ENCODE peak calls at places on chromosomes 5 and 9, in seven cellular contexts. One of them, this sample, is unnamed.

GRCh38 chr9:135683401-135684034 is 15.8 kb downstream of the SOHLH1 start:
- DNase-seq in SK-N-SH: no peak
- DNase-seq in GM12878: no peak
- DNase-seq in HCT116: no peak
- DNase-seq in K562: no peak
- DNase-seq in HepG2: no peak
- DNase-seq in H1: no peak
- DNase-seq in this sample: no peak

GRCh38 chr5:118518720-118519119 is 469.6 kb downstream of the DTWD2 start:
- DNase-seq in HCT116: no peak
- DNase-seq in H1: no peak
- DNase-seq in GM12878: no peak
- DNase-seq in HepG2: no peak
- DNase-seq in K562: no peak
- DNase-seq in SK-N-SH: no peak
- DNase-seq in this sample: no peak

GRCh38 chr5:125865166-125865815 is 557.9 kb upstream of the GRAMD2B start:
- DNase-seq in GM12878: no peak
- DNase-seq in HepG2: no peak
- DNase-seq in K562: no peak
- DNase-seq in H1: no peak
- DNase-seq in HCT116: no peak
- DNase-seq in SK-N-SH: no peak
- DNase-seq in this sample: no peak

GRCh38 chr5:151048526-151048925 is 28.1 kb downstream of the GPX3 start:
- DNase-seq in GM12878: no peak
- DNase-seq in H1: no peak
- DNase-seq in K562: no peak
- DNase-seq in HepG2: no peak
- DNase-seq in SK-N-SH: no peak
- DNase-seq in HCT116: no peak
- DNase-seq in this sample: no peak

GRCh38 chr5:130605200-130605599 is 559.9 kb downstream of the HINT1 start:
- DNase-seq in HepG2: no peak
- DNase-seq in K562: no peak
- DNase-seq in HCT116: peak
- DNase-seq in H1: no peak
- DNase-seq in SK-N-SH: no peak
- DNase-seq in GM12878: no peak
- DNase-seq in this sample: peak

GRCh38 chr5:134189031-134189430 is 12.3 kb upstream of the SKP1 start:
- DNase-seq in SK-N-SH: no peak
- DNase-seq in H1: no peak
- DNase-seq in K562: no peak
- DNase-seq in HCT116: no peak
- DNase-seq in GM12878: no peak
- DNase-seq in HepG2: no peak
- DNase-seq in this sample: no peak

GRCh38 chr9:130539473-130540223 is 39.7 kb upstream of the FUBP3 start:
- DNase-seq in SK-N-SH: no peak
- DNase-seq in K562: no peak
- DNase-seq in HCT116: peak
- DNase-seq in GM12878: no peak
- DNase-seq in H1: no peak
- DNase-seq in HepG2: no peak
- DNase-seq in this sample: no peak

GRCh38 chr9:88342246-88342645 is 46.0 kb upstream of the SPIN1 start:
- DNase-seq in HCT116: no peak
- DNase-seq in K562: no peak
- DNase-seq in H1: no peak
- DNase-seq in HepG2: no peak
- DNase-seq in GM12878: no peak
- DNase-seq in SK-N-SH: no peak
- DNase-seq in this sample: no peak

GRCh38 chr5:60287174-60287771 is 393.7 kb upstream of the PDE4D start:
- DNase-seq in HCT116: peak
- DNase-seq in SK-N-SH: peak
- DNase-seq in K562: peak
- DNase-seq in GM12878: no peak
- DNase-seq in HepG2: peak
- DNase-seq in H1: peak
- DNase-seq in this sample: no peak

GRCh38 chr9:77547113-77547731 is 100.9 kb downstream of the GNA14 start:
- DNase-seq in H1: no peak
- DNase-seq in K562: no peak
- DNase-seq in HepG2: no peak
- DNase-seq in GM12878: no peak
- DNase-seq in HCT116: no peak
- DNase-seq in SK-N-SH: peak
- DNase-seq in this sample: no peak

GRCh38 chr9:70093944-70094343 is 50.3 kb downstream of the MAMDC2 start:
- DNase-seq in H1: no peak
- DNase-seq in HCT116: no peak
- DNase-seq in HepG2: no peak
- DNase-seq in GM12878: no peak
- DNase-seq in SK-N-SH: no peak
- DNase-seq in K562: no peak
- DNase-seq in this sample: no peak

GRCh38 chr5:13865317-13865716 is 79.2 kb downstream of the DNAH5 start:
- DNase-seq in HCT116: no peak
- DNase-seq in GM12878: no peak
- DNase-seq in K562: no peak
- DNase-seq in H1: no peak
- DNase-seq in HepG2: no peak
- DNase-seq in SK-N-SH: no peak
- DNase-seq in this sample: no peak

GRCh38 chr5:171149772-171150171 is 159.3 kb upstream of the TLX3 start:
- DNase-seq in K562: no peak
- DNase-seq in GM12878: no peak
- DNase-seq in SK-N-SH: no peak
- DNase-seq in H1: no peak
- DNase-seq in HCT116: no peak
- DNase-seq in HepG2: no peak
- DNase-seq in this sample: no peak

GRCh38 chr9:6272229-6272597 is 56.0 kb upstream of the TPD52L3 start:
- DNase-seq in GM12878: no peak
- DNase-seq in H1: no peak
- DNase-seq in SK-N-SH: no peak
- DNase-seq in HCT116: no peak
- DNase-seq in HepG2: peak
- DNase-seq in K562: no peak
- DNase-seq in this sample: no peak

GRCh38 chr5:131848662-131849061 is 51.8 kb upstream of the FNIP1 start:
- DNase-seq in GM12878: no peak
- DNase-seq in SK-N-SH: no peak
- DNase-seq in H1: no peak
- DNase-seq in HCT116: no peak
- DNase-seq in HepG2: no peak
- DNase-seq in K562: no peak
- DNase-seq in this sample: no peak

GRCh38 chr5:107108111-107108510 is 562.6 kb downstream of the EFNA5 start:
- DNase-seq in HCT116: no peak
- DNase-seq in H1: no peak
- DNase-seq in GM12878: no peak
- DNase-seq in SK-N-SH: no peak
- DNase-seq in K562: no peak
- DNase-seq in HepG2: no peak
- DNase-seq in this sample: no peak

GRCh38 chr5:53944981-53945380 is 365.4 kb downstream of the ARL15 start:
- DNase-seq in HCT116: no peak
- DNase-seq in GM12878: no peak
- DNase-seq in SK-N-SH: no peak
- DNase-seq in HepG2: peak
- DNase-seq in K562: peak
- DNase-seq in H1: no peak
- DNase-seq in this sample: no peak

GRCh38 chr5:168260353-168261211 is 30.9 kb upstream of the WWC1 start:
- DNase-seq in H1: no peak
- DNase-seq in K562: no peak
- DNase-seq in HepG2: no peak
- DNase-seq in GM12878: no peak
- DNase-seq in SK-N-SH: no peak
- DNase-seq in HCT116: no peak
- DNase-seq in this sample: no peak

GRCh38 chr5:141477815-141478214 is 2.0 kb downstream of the PCDHGC3 start:
- DNase-seq in H1: no peak
- DNase-seq in HCT116: no peak
- DNase-seq in GM12878: no peak
- DNase-seq in K562: no peak
- DNase-seq in HepG2: no peak
- DNase-seq in SK-N-SH: peak
- DNase-seq in this sample: no peak

GRCh38 chr9:137127301-137128157 is 11.4 kb upstream of the GRIN1 start:
- DNase-seq in SK-N-SH: no peak
- DNase-seq in HepG2: peak
- DNase-seq in H1: no peak
- DNase-seq in HCT116: no peak
- DNase-seq in GM12878: no peak
- DNase-seq in K562: peak
- DNase-seq in this sample: peak

DNA sequence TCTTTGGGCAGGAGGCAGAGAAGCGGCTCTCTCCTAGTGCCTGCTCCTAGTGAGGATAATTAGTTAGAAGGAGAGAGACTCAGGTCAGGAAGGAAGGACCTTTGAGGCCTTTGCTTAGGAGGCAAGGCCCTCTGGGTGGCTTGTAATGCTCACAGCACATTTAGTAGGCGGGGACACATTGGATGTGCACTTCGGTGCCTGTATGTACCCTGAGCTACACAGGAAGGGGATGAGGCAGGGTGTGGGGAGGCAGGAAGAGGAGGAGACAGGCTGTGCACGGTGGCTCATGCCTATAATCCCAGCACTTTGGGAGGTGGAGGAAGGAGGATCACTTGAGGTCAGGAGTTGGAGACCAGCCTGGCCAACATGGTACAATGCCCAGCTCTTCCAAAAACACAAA is 7.2 kb upstream of the LCN2 start:
- DNase-seq in HepG2: no peak
- DNase-seq in K562: no peak
- DNase-seq in GM12878: no peak
- DNase-seq in H1: no peak
- DNase-seq in HCT116: no peak
- DNase-seq in SK-N-SH: no peak
- DNase-seq in this sample: no peak
- TF ChIP-seq JUND in HepG2: no peak
- TF ChIP-seq JUND in K562: no peak
- TF ChIP-seq JUND in GM12878: no peak
- TF ChIP-seq JUND in H1: no peak
- TF ChIP-seq JUND in HCT116: no peak
- TF ChIP-seq JUND in SK-N-SH: no peak
- TF ChIP-seq JUND in this sample: no peak

DNA sequence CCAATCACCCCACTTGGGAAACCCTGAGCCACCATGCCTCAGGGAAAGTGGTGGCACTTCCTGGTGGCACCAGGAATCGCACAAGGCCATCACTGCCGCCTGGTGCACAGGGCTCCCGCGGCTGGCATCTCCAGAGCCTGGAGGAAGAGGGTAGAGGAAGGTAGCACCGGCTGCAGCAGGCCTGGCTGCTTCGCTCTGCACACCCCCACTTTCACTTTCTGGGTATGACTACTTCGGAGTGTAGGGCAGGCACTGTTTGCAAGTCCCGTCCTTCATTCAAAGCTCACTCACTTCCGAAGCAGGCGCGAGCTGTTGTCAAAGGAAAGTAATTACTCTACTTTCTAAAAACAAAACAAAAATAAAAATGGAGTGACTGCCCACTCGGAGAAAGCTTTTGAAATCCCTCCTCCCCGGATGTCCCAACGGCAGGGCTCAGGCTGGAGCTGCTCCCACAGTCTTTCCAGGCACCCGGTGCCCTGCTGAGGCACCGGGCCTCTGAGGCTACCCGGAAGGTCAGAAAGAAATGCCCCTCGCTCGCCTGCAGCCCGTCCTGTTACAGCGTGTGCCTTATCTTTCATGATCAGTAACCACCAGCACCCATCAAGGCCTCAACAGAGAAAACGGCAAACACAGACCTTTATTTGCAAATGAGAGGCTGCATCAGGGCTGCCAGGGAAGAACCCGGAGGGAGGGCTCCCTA is 2.0 kb downstream of the BRD3 start:
- DNase-seq in GM12878: peak
- DNase-seq in K562: peak
- DNase-seq in HepG2: peak
- DNase-seq in SK-N-SH: peak
- DNase-seq in H1: no peak
- DNase-seq in HCT116: no peak
- DNase-seq in this sample: peak
- TF ChIP-seq JUND in GM12878: peak
- TF ChIP-seq JUND in K562: no peak
- TF ChIP-seq JUND in HepG2: no peak
- TF ChIP-seq JUND in SK-N-SH: no peak
- TF ChIP-seq JUND in H1: no peak
- TF ChIP-seq JUND in HCT116: no peak
- TF ChIP-seq JUND in this sample: no peak

DNA sequence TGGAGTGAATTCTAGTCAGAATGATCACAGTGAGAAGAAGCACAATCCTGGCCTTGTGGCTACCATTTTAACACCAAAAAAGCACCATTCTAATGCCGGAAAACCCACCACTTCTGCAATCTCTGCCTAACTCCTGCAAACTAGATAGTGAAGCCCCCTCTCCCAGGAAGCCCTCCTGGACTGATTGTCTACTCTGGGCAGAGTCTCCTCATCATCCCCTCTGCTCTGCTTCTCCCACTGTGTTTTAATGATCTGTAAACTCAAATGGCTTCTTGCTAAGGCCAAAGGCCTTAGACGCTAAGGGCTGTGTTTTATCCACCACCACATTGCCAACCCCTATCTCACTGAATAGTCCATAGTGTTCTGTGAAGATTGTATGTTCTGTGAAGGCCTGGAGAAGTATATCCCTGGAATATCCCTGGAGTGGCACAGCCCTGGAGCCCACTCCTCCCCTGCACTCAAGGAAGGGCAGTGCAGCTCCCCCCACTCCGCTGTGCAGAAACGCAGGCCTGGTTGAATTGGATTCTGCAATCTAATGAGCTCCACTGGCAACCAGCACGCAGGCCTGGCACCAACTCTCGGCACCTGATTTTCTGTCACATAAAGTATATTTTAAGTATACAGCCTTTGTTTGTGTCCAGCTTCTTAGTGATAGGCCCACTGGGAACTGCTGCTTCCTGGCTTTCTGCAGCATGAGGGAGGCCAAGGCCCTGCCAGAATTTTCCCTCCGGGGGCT is 126.3 kb downstream of the ATPSCKMT start:
- DNase-seq in K562: no peak
- DNase-seq in HepG2: no peak
- DNase-seq in GM12878: no peak
- DNase-seq in SK-N-SH: no peak
- DNase-seq in H1: no peak
- DNase-seq in HCT116: no peak
- DNase-seq in this sample: no peak
- TF ChIP-seq JUND in K562: no peak
- TF ChIP-seq JUND in HepG2: no peak
- TF ChIP-seq JUND in GM12878: no peak
- TF ChIP-seq JUND in SK-N-SH: no peak
- TF ChIP-seq JUND in H1: no peak
- TF ChIP-seq JUND in HCT116: no peak
- TF ChIP-seq JUND in this sample: no peak

DNA sequence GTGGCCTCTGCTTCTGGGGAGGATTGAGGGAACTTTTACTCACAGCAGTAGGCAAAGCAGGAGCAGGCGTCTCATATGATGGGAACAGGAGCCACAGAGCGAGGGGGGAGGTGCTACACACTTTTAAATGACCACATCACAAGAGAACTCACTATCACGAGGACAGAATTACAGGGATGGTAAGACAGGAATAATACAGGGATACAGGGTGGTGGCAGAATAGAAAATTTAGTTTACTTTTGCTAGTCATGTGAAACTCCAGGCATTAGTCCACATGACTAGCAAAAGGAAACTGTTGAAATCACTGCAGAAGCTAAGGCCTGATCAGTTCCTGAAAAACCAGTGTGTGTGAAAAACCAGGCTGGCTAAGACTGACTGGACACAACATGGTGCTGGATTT is 382.4 kb downstream of the NNT start:
- DNase-seq in GM12878: no peak
- DNase-seq in K562: no peak
- DNase-seq in HepG2: no peak
- DNase-seq in HCT116: no peak
- DNase-seq in SK-N-SH: no peak
- DNase-seq in H1: no peak
- DNase-seq in this sample: no peak
- TF ChIP-seq JUND in GM12878: no peak
- TF ChIP-seq JUND in K562: no peak
- TF ChIP-seq JUND in HepG2: no peak
- TF ChIP-seq JUND in HCT116: no peak
- TF ChIP-seq JUND in SK-N-SH: no peak
- TF ChIP-seq JUND in H1: no peak
- TF ChIP-seq JUND in this sample: no peak